ENCODE peak calls at places on chromosomes 7 and 10, in seven cellular contexts. S is HepG2, G is H1, D is K562, U is HCT116, J is SK-N-SH, I is GM12878. B is an unnamed sample.

GRCh38 chr7:7868245-7868899 is 100.2 kb upstream of the GLCCI1 start:
- DNase-seq in S (no peak), G (no peak), D (no peak), U (no peak), J (no peak), I (no peak), B (no peak)

GRCh38 chr7:156147771-156148504 is 335.7 kb upstream of the SHH start:
- DNase-seq in S (no peak), G (no peak), D (no peak), U (no peak), J (no peak), I (no peak), B (no peak)

GRCh38 chr7:123784263-123784662 is 35.5 kb upstream of the WASL start:
- DNase-seq in S (no peak), G (no peak), D (no peak), U (no peak), J (no peak), I (no peak), B (no peak)

GRCh38 chr7:139095194-139095659 is 14.3 kb downstream of the ZC3HAV1 start:
- DNase-seq in S (no peak), G (no peak), D (peak; percentile 64), U (no peak), J (no peak), I (peak; percentile 88), B (no peak)

GRCh38 chr10:131520206-131520605 is 208.7 kb upstream of the TCERG1L start:
- DNase-seq in S (no peak), G (no peak), D (no peak), U (no peak), J (no peak), I (no peak), B (no peak)

GRCh38 chr7:80450621-80451308 is 61.1 kb downstream of the GNAT3 start:
- DNase-seq in S (peak; percentile 32), G (no peak), D (no peak), U (no peak), J (no peak), I (no peak), B (no peak)

GRCh38 chr10:110900983-110901382 is 18.0 kb downstream of the BBIP1 start:
- DNase-seq in S (no peak), G (no peak), D (no peak), U (no peak), J (no peak), I (no peak), B (no peak)

GRCh38 chr7:155576416-155576815 is 30.1 kb upstream of the CNPY1 start:
- DNase-seq in S (no peak), G (no peak), D (no peak), U (no peak), J (no peak), I (no peak), B (no peak)

GRCh38 chr7:801940-802364 is 30.3 kb upstream of the SUN1 start:
- DNase-seq in S (no peak), G (no peak), D (no peak), U (no peak), J (peak; percentile 72), I (no peak), B (peak; percentile 84)

GRCh38 chr10:69479241-69479730 is 28.0 kb downstream of the TSPAN15 start:
- DNase-seq in S (no peak), G (no peak), D (no peak), U (no peak), J (peak; percentile 56), I (no peak), B (no peak)
- TF ChIP-seq JUND in S (no peak), G (no peak), D (no peak), U (no peak), J (no peak), I (no peak), B (no peak)

GRCh38 chr10:26721561-26721960 is 24.1 kb downstream of the PDSS1 start:
- DNase-seq in S (no peak), G (no peak), D (no peak), U (no peak), J (no peak), I (no peak), B (no peak)
- TF ChIP-seq JUND in S (no peak), G (no peak), D (no peak), U (no peak), J (no peak), I (no peak), B (no peak)

DNA sequence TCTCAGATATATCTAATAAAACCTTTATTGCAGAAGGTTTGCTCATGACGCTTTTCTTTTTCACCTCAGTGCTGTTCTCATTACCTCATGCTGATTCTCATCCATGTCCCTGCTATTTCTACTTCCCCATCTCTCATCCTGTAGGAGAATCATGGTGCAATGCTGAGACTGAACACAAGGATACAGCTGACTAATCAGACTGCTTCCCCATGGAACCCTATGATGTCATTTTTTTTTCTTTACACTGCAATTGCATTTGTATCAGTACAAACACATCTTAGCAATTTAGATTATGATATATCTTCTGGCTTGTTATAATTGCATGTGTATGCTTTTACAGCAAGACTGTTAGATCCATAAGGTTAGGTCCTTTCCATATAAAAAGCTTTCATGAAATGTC is 93.7 kb downstream of the SEMA3A start:
- DNase-seq in S (no peak), G (no peak), D (no peak), U (peak; percentile 21), J (peak; percentile 42), I (no peak), B (peak; percentile 28)
- TF ChIP-seq JUND in S (no peak), G (peak; percentile 77), D (no peak), U (no peak), J (peak; percentile 4), I (no peak), B (no peak)

GRCh38 chr7:11188529-11189310 is 215.0 kb downstream of the PHF14 start:
- DNase-seq in S (no peak), G (no peak), D (no peak), U (no peak), J (no peak), I (no peak), B (no peak)

GRCh38 chr7:11181590-11181989 is 207.9 kb downstream of the PHF14 start:
- DNase-seq in S (no peak), G (no peak), D (no peak), U (no peak), J (no peak), I (no peak), B (no peak)

GRCh38 chr7:11182736-11183135 is 209.1 kb downstream of the PHF14 start:
- DNase-seq in S (no peak), G (no peak), D (no peak), U (no peak), J (no peak), I (no peak), B (no peak)

DNA sequence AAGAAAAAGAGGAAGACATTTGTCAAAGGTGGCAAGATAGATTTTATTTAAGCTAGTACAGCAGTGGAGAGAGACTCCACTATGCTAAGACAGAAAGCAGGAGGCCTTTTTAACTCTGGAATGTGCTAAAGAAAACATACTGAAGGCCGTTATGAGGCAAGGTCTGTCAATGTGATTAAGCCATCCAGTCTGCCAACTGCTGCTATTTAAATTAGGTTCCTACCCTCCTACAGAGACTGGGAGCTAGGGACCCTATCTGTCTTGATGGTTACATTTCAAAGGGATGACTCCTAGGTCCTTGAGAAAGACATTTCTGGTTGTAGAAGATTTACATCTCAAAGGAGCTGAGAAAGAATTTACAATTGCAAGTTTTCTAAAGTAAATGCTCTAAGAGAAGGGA is 211.5 kb downstream of the PHF14 start:
- DNase-seq in S (no peak), G (peak; percentile 39), D (no peak), U (no peak), J (no peak), I (no peak), B (no peak)
- TF ChIP-seq JUND in S (no peak), G (peak; percentile 81), D (no peak), U (no peak), J (no peak), I (no peak), B (no peak)